ENCODE peak calls at places on chromosomes 5 and 9, in seven cellular contexts. U is body of pancreas; E is mesenchymal stem cell; N is breast epithelium; H is ovary; X is CD8-positive, alpha-beta memory T cell; F is CD8-positive, alpha-beta T cell. G is an unnamed sample.
A peak's percentile ranks its signal among the peaks of the same experiment; 100 is the strongest.

GRCh38 chr9:95084254-95084934 is 233.1 kb downstream of the FANCC start:
- DNase-seq in U (peak; percentile 6), F (no peak), N (no peak), H (no peak), X (no peak), E (no peak), G (no peak)

GRCh38 chr5:122533825-122534224 is 221.8 kb downstream of the SNCAIP start:
- DNase-seq in U (no peak), E (no peak), F (no peak), X (no peak), H (no peak), N (no peak), G (no peak)

GRCh38 chr5:127229185-127229889 is 61.3 kb upstream of the MEGF10 start:
- DNase-seq in X (peak; percentile 7), H (peak; percentile 25), E (peak; percentile 30), U (peak; percentile 56), F (peak; percentile 39), N (peak; percentile 71), G (peak; percentile 62)

GRCh38 chr5:173435543-173435942 is 107.3 kb upstream of the STC2 start:
- DNase-seq in N (no peak), X (no peak), E (no peak), U (no peak), F (no peak), H (no peak), G (no peak)

GRCh38 chr5:176365663-176366574 is 632 bp downstream of the ARL10 start:
- DNase-seq in U (no peak), X (peak; percentile 10), E (peak; percentile 41), F (no peak), H (peak; percentile 67), N (no peak), G (peak; percentile 84)

GRCh38 chr9:90421786-90422185 is 220.8 kb downstream of the DIRAS2 start:
- DNase-seq in E (no peak), N (no peak), U (no peak), F (no peak), X (no peak), H (no peak), G (no peak)

GRCh38 chr5:173498871-173499470 is 117.5 kb downstream of the BOD1 start:
- DNase-seq in E (no peak), X (no peak), F (no peak), U (no peak), N (no peak), H (peak; percentile 66), G (no peak)

GRCh38 chr9:71001780-71002386 is 119.5 kb downstream of the TRPM3 start:
- DNase-seq in F (no peak), N (no peak), U (peak; percentile 62), H (no peak), E (no peak), X (no peak), G (peak; percentile 51)

GRCh38 chr5:38458174-38458573 is 98.3 kb downstream of the LIFR start:
- DNase-seq in F (no peak), X (no peak), H (no peak), E (no peak), N (no peak), U (no peak), G (no peak)

GRCh38 chr5:8756498-8757084 is 789.3 kb downstream of the SEMA5A start:
- DNase-seq in N (no peak), U (peak; percentile 12), X (no peak), F (no peak), H (no peak), E (peak; percentile 65), G (peak; percentile 64)

GRCh38 chr9:29211003-29211584 is 1637.8 kb upstream of the C9orf72 start:
- DNase-seq in N (no peak), X (no peak), F (no peak), U (no peak), E (no peak), H (no peak), G (no peak)
- H3K4me3 ChIP-seq in N (no peak overlapping the region), X (no peak overlapping the region), F (no peak overlapping the region), U (no peak overlapping the region), E (no peak overlapping the region), H (peak overlapping the region; percentile 49), G (peak overlapping the region; percentile 76)

GRCh38 chr5:136043968-136044610 is 15.3 kb downstream of the TGFBI start:
- DNase-seq in X (no peak), H (no peak), N (no peak), U (no peak), F (no peak), E (no peak), G (no peak)
- H3K4me1 ChIP-seq in X (no peaks in the 10 kb centered on the region), H (no peaks in the 10 kb centered on the region), N (no peaks in the 10 kb centered on the region), U (no peaks in the 10 kb centered on the region), F (peaks cover 3% of the 10 kb centered on the region), E (peaks cover 9% of the 10 kb centered on the region), G (no peaks in the 10 kb centered on the region)

DNA sequence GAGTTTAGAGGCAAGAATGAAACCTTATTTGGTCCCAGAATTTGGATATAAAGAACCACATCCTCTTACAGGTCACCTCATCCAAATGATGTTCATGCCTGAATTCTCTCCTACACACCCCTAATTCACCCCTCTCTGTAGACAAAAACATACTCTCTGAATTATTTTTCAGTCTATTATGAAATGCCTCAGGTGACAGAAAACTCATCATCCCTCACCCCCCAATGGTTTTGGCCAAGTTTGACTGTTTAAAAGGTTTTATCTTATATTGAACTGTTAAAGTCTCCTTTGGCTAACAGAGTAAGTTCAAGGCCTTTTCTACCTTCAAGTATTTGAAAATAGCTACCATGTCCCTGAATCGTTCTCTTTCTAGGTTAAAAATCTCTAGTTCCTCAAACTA is 2.3 kb upstream of the CD180 start:
- DNase-seq in E (no peak), X (no peak), U (no peak), N (no peak), H (no peak), F (no peak), G (no peak)
- H3K4me3 ChIP-seq in E (no peak overlapping the region), X (no peak overlapping the region), U (no peak overlapping the region), N (no peak overlapping the region), H (no peak overlapping the region), F (no peak overlapping the region), G (no peak overlapping the region)

GRCh38 chr9:124283232-124283814 is 25.6 kb downstream of the NEK6 start:
- DNase-seq in E (no peak), N (no peak), X (no peak), F (no peak), H (no peak), U (no peak), G (no peak)
- H3K4me1 ChIP-seq in E (peaks cover 69% of the 10 kb centered on the region), N (peaks cover 22% of the 10 kb centered on the region), X (peaks cover 17% of the 10 kb centered on the region), F (peaks cover 15% of the 10 kb centered on the region), H (peaks cover 52% of the 10 kb centered on the region), U (peaks cover 69% of the 10 kb centered on the region), G (peaks cover 85% of the 10 kb centered on the region)

GRCh38 chr5:139460457-139460856 is 2.1 kb downstream of the ECSCR start:
- DNase-seq in U (no peak), E (no peak), X (no peak), F (no peak), N (no peak), H (no peak), G (no peak)
- H3K4me3 ChIP-seq in U (no peak overlapping the region), E (no peak overlapping the region), X (no peak overlapping the region), F (no peak overlapping the region), N (no peak overlapping the region), H (no peak overlapping the region), G (no peak overlapping the region)

GRCh38 chr5:132979367-132979935 is 16.0 kb upstream of the AFF4 start:
- DNase-seq in U (no peak), X (no peak), N (no peak), F (no peak), H (no peak), E (peak; percentile 34), G (no peak)
- H3K4me1 ChIP-seq in U (no peaks in the 10 kb centered on the region), X (no peaks in the 10 kb centered on the region), N (no peaks in the 10 kb centered on the region), F (no peaks in the 10 kb centered on the region), H (no peaks in the 10 kb centered on the region), E (no peaks in the 10 kb centered on the region), G (no peaks in the 10 kb centered on the region)

GRCh38 chr5:672329-673139 is 20.6 kb downstream of the TPPP start:
- DNase-seq in N (peak; percentile 95), E (peak; percentile 98), H (peak; percentile 87), X (peak; percentile 81), F (peak; percentile 53), U (peak; percentile 72), G (peak; percentile 73)
- H3K4me3 ChIP-seq in N (peak overlapping the region; percentile 23), E (no peak overlapping the region), H (no peak overlapping the region), X (no peak overlapping the region), F (no peak overlapping the region), U (no peak overlapping the region), G (no peak overlapping the region)

GRCh38 chr5:134553816-134554215 is 28.3 kb downstream of the JADE2 start:
- DNase-seq in X (no peak), N (no peak), F (no peak), H (no peak), E (no peak), U (no peak), G (no peak)

GRCh38 chr5:134552301-134552700 is 26.8 kb downstream of the JADE2 start:
- DNase-seq in U (peak; percentile 84), X (no peak), E (peak; percentile 83), F (no peak), N (no peak), H (peak; percentile 81), G (peak; percentile 94)

GRCh38 chr5:134555223-134555790 is 29.8 kb downstream of the JADE2 start:
- DNase-seq in H (no peak), X (no peak), F (no peak), N (no peak), U (no peak), E (no peak), G (no peak)

GRCh38 chr5:134555889-134556311 is 30.4 kb downstream of the JADE2 start:
- DNase-seq in H (peak; percentile 33), F (peak; percentile 69), E (peak; percentile 75), X (peak; percentile 85), U (peak; percentile 38), N (no peak), G (peak; percentile 78)

DNA sequence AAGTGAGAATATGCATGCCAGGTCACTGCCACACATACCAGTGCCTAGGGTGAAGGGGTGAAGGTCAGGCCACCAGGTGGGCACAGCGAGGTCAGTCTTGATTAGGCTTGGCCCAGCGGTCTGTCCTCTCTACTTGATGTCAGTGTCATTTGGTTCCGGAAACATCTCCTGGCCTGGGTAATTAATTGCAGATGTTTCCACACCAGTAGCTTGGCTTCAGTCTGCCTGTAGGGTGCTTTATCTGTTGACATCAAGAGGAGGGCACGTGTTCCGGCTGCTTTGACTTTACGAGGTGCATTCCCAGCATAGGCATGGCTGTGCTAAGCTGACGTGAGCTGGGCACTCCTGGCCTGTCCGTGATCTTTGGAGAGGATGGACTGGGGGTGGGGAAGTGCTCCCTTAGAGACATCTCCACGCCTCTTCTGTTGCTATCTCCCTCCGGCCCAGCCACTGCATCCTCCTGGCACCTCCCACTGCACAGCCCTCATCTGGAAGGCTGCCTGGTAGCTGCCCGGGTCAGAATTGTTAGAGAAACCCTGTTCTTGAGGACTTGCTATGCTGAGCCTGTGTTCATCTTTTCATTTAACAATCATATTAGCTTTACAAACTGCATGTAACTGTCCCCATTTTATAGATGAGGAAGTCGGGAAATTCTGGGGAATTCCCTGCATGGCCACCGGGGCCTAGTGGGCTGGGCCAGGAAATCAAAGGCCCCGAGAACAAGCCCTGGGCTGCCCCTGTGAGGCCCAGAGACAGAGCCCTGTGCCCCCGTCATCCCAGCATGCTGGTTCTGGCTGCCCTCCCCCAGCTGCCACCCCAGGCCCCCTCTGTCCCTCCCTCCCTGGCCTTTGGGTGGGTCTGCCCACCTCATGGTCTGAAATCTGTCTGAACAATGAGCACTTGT is 29.1 kb downstream of the JADE2 start:
- DNase-seq in F (no peak), N (no peak), E (peak; percentile 54), H (peak; percentile 59), U (peak; percentile 47), X (peak; percentile 57), G (peak; percentile 85)
- H3K4me1 ChIP-seq in F (peaks cover 48% of the 10 kb centered on the region), N (no peaks in the 10 kb centered on the region), E (peaks cover 48% of the 10 kb centered on the region), H (peaks cover 35% of the 10 kb centered on the region), U (peaks cover 44% of the 10 kb centered on the region), X (peaks cover 38% of the 10 kb centered on the region), G (peaks cover 61% of the 10 kb centered on the region)